ENCODE peak calls at places on chromosomes 3 and 15, in four cellular contexts. H, M, G and A are unnamed samples.

GRCh38 chr15:47188766-47189507 is 528.4 kb upstream of the SEMA6D start:
- DNase-seq in H (no peak), M (no peak), G (no peak), A (no peak)

GRCh38 chr15:33160581-33161165 is 33.8 kb downstream of the FMN1 start:
- DNase-seq in H (no peak), M (no peak), G (no peak), A (no peak)

GRCh38 chr3:128145279-128145678 is 8.0 kb upstream of the EEFSEC start:
- DNase-seq in H (no peak), M (no peak), G (no peak), A (no peak)

GRCh38 chr3:143220745-143221144 is 101.2 kb downstream of the CHST2 start:
- DNase-seq in H (no peak), M (no peak), G (no peak), A (no peak)

GRCh38 chr15:57684491-57685184 is 21.9 kb upstream of the POLR2M start:
- DNase-seq in H (no peak), M (no peak), G (no peak), A (no peak)

GRCh38 chr3:172194702-172195392 is 155.5 kb downstream of the FNDC3B start:
- DNase-seq in H (peak; percentile 68), M (no peak), G (peak; percentile 69), A (no peak)

GRCh38 chr3:10149222-10149621 is 7.6 kb downstream of the VHL start:
- DNase-seq in H (no peak), M (no peak), G (no peak), A (no peak)

GRCh38 chr3:192719964-192720363 is 7.4 kb downstream of the FGF12 start:
- DNase-seq in H (no peak), M (no peak), G (no peak), A (no peak)

GRCh38 chr15:43293402-43293801 is 26.7 kb upstream of the TGM5 start:
- DNase-seq in H (no peak), M (no peak), G (no peak), A (no peak)

GRCh38 chr15:96448923-96449322 is 118.4 kb downstream of the NR2F2 start:
- DNase-seq in H (no peak), M (no peak), G (no peak), A (no peak)

GRCh38 chr15:80455668-80456442 is 51.7 kb downstream of the ARNT2 start:
- DNase-seq in H (peak; percentile 86), M (no peak), G (peak; percentile 96), A (peak; percentile 23)

GRCh38 chr3:172201990-172202318 is 162.6 kb downstream of the FNDC3B start:
- DNase-seq in H (peak; percentile 81), M (no peak), G (peak; percentile 93), A (no peak)

GRCh38 chr3:174102274-174102673 is 704.7 kb downstream of the NLGN1 start:
- DNase-seq in H (no peak), M (no peak), G (no peak), A (no peak)

GRCh38 chr3:128491071-128491899 is 1.7 kb downstream of the GATA2 start:
- DNase-seq in H (no peak), M (no peak), G (no peak), A (no peak)

GRCh38 chr3:196654691-196655090 is 15.2 kb downstream of the NRROS start:
- DNase-seq in H (no peak), M (no peak), G (no peak), A (no peak)

GRCh38 chr15:43958894-43959330 is 132.1 kb downstream of the WDR76 start:
- DNase-seq in H (peak; percentile 22), M (no peak), G (peak; percentile 42), A (no peak)

GRCh38 chr3:53221345-53221744 is 34.5 kb downstream of the TKT start:
- DNase-seq in H (no peak), M (no peak), G (no peak), A (no peak)

GRCh38 chr15:41950127-41950483 is 22.3 kb downstream of the EHD4 start:
- DNase-seq in H (no peak), M (no peak), G (no peak), A (no peak)

GRCh38 chr3:188931531-188931930 is 240.2 kb upstream of the TPRG1 start:
- DNase-seq in H (no peak), M (no peak), G (no peak), A (no peak)

GRCh38 chr3:13022348-13023250 is 50.6 kb downstream of the IQSEC1 start:
- DNase-seq in H (peak; percentile 80), M (peak; percentile 84), G (peak; percentile 94), A (no peak)

GRCh38 chr3:53226142-53226840 is 29.5 kb downstream of the TKT start:
- DNase-seq in H (no peak), M (no peak), G (no peak), A (no peak)

GRCh38 chr15:76150508-76150907 is 90.7 kb downstream of the TMEM266 start:
- DNase-seq in H (no peak), M (no peak), G (no peak), A (no peak)

GRCh38 chr15:52558196-52558595 is 10.6 kb downstream of the ARPP19 start:
- DNase-seq in H (peak; percentile 85), M (no peak), G (peak; percentile 53), A (no peak)

GRCh38 chr15:85470549-85471271 is 90.3 kb downstream of the AKAP13 start:
- DNase-seq in H (no peak), M (no peak), G (no peak), A (no peak)

GRCh38 chr3:149010966-149011365 is 19.6 kb downstream of the GYG1 start:
- DNase-seq in H (no peak), M (no peak), G (no peak), A (no peak)
- H3K27ac ChIP-seq in H (no peak overlapping the region), M (peak overlapping the region; percentile 47), G (no peak overlapping the region), A (no peak overlapping the region)

GRCh38 chr3:16174976-16175901 is 759 bp downstream of the GALNT15 start:
- DNase-seq in H (no peak), M (no peak), G (peak; percentile 21), A (no peak)
- H3K27ac ChIP-seq in H (peak overlapping the region; percentile 88), M (peak overlapping the region; percentile 47), G (no peak overlapping the region), A (peak overlapping the region; percentile 79)

DNA sequence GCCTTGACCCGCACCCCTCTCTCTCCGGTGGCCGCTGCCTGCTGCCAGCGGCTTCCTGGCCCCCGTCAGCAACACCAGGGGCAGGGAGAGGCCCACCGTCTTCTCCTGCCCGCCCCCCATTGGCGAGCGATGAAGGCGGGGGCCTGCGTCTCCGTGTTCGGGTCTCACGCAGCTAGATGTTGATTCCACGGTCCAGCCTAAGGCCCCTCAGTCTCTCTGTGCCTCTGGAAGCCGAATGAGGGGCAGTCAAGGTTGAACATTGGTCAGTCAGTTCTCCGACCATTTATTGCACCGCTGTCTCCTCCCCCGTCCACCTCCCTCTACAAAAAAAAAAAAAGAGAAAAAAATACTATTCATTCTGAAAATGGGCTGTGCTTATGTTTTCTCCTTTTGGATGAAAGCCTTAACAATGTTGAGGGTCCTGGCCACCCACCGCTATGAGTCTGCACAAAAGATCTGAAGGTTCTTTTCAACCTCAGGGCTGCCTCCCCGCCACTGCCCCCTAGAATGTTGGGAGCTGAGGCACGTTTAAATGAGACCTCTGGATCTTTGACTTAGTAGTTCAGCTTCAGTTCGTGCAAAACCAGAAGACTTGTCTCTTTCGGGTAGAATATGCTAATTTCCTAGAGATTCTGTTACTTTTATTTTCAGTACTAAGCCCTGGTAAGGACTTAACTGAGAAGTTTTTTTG is 724 bp downstream of the IREB2 start:
- DNase-seq in H (peak; percentile 18), M (no peak), G (peak; percentile 39), A (no peak)
- H3K27ac ChIP-seq in H (peak overlapping the region; percentile 94), M (peak overlapping the region; percentile 99), G (peak overlapping the region; percentile 97), A (peak overlapping the region; percentile 93)

DNA sequence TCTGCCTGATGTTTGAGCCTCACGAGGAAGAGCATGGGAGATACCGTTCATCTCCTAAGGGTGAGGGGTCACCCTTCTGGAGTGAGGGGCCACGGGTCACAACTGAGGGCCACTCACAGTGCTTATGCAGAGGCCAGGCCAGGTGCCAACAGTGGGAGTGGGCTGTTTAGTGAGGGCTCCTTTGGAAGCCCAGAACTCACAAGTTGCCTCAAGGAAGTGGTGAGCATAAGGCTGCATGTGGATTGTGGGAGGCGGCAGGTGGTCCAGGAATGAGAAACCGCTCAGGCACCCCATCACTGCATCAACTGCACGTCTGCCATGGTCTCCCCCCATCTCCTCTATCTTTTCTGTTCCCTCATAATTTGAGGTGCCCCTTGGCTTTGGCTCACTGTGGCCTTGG is 26.5 kb downstream of the SPSB4 start:
- DNase-seq in H (no peak), M (no peak), G (no peak), A (no peak)
- H3K27ac ChIP-seq in H (no peak overlapping the region), M (peak overlapping the region; percentile 70), G (peak overlapping the region; percentile 90), A (no peak overlapping the region)

GRCh38 chr3:42764115-42764514 is 8.9 kb downstream of the CCDC13 start:
- DNase-seq in H (no peak), M (no peak), G (no peak), A (no peak)

GRCh38 chr3:42764561-42765295 is 8.3 kb downstream of the CCDC13 start:
- DNase-seq in H (no peak), M (peak; percentile 2), G (no peak), A (no peak)

GRCh38 chr3:42758126-42758525 is 14.9 kb downstream of the CCDC13 start:
- DNase-seq in H (no peak), M (peak; percentile 26), G (no peak), A (no peak)

GRCh38 chr3:42762046-42762724 is 10.9 kb downstream of the CCDC13 start:
- DNase-seq in H (no peak), M (peak; percentile 52), G (no peak), A (no peak)

DNA sequence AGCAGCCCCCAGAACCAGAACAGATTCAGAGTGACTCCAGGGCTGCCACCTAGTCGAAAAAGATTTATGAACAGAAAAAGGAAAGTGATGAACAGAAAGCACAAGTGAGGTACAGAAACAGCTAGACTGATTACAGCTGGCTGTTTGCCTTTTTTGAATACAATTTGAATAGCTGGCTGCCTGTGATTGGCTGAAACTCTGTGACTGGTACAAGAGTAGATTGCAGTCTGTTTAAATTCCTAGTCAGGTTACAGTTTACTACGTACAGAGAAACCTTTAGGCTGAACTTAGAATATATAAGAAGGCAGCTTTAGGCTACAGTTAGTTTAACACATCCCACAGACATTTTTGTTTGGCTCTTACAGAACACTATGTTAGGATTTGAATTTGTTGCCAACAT is 10.0 kb downstream of the CCDC13 start:
- DNase-seq in H (no peak), M (peak; percentile 18), G (peak; percentile 59), A (no peak)
- H3K27ac ChIP-seq in H (no peak overlapping the region), M (no peak overlapping the region), G (no peak overlapping the region), A (no peak overlapping the region)